ENCODE peak calls at places on chromosomes 6 and 20, in nine cellular contexts. N is Calu3; Q is MG63; S is stimulated activated CD4-positive, alpha-beta T cell treated with anti-CD3 and anti-CD28 coated beads, Interleukin-12 subunit alpha, Interleukin-12 subunit beta, amount 100 ng/mL, for 4 hours; Y is AG08396; P is SW480; K is thoracic aorta; W is iPS DF 19.7; C is NCI-H1092 treated with DMSO at 0.1 percent for 48 hours. V is an unnamed sample.

GRCh38 chr20:38435555-38435939 is 419 bp upstream of the SNHG17 start:
- DNase-seq in N (no peak), Q (peak), S (no peak), Y (no peak), P (no peak), K (no peak), W (no peak), C (no peak), V (no peak)

GRCh38 chr20:1328680-1329330 is at the start of gene SDCBP2:
- DNase-seq in N (peak), Q (no peak), S (no peak), Y (no peak), P (peak), K (no peak), W (no peak), C (no peak), V (peak)

GRCh38 chr6:115914098-115914497 is 146.6 kb downstream of the FRK start:
- DNase-seq in N (no peak), Q (no peak), S (no peak), Y (no peak), P (no peak), K (no peak), W (no peak), C (no peak), V (no peak)

GRCh38 chr20:33474963-33475362 is 14.9 kb upstream of the CBFA2T2 start:
- DNase-seq in N (no peak), Q (no peak), S (no peak), Y (no peak), P (no peak), K (no peak), W (no peak), C (no peak), V (no peak)

GRCh38 chr20:58717278-58718091 is 24.9 kb downstream of the NPEPL1 start:
- DNase-seq in N (no peak), Q (no peak), S (no peak), Y (peak), P (no peak), K (no peak), W (no peak), C (no peak), V (peak)

GRCh38 chr6:26553739-26554668 is 15.8 kb downstream of the HMGN4 start:
- DNase-seq in N (peak), Q (peak), S (peak), Y (peak), P (peak), K (peak), W (no peak), C (peak), V (peak)

GRCh38 chr6:14228571-14228970 is 111.0 kb downstream of the CD83 start:
- DNase-seq in N (no peak), Q (peak), S (peak), Y (peak), P (no peak), K (no peak), W (no peak), C (no peak), V (no peak)

GRCh38 chr6:44178424-44179071 is 19.9 kb downstream of the CAPN11 start:
- DNase-seq in N (no peak), Q (no peak), S (no peak), Y (no peak), P (no peak), K (no peak), W (no peak), C (no peak), V (no peak)

GRCh38 chr6:111591370-111591900 is 14.2 kb downstream of the TRAF3IP2 start:
- DNase-seq in N (peak), Q (peak), S (no peak), Y (peak), P (peak), K (peak), W (no peak), C (no peak), V (peak)

GRCh38 chr6:126268087-126268486 is 71.8 kb upstream of the CENPW start:
- DNase-seq in N (no peak), Q (no peak), S (no peak), Y (no peak), P (no peak), K (no peak), W (no peak), C (no peak), V (no peak)

GRCh38 chr20:43463864-43464785 is 6.4 kb downstream of the SRSF6 start:
- DNase-seq in N (no peak), Q (no peak), S (no peak), Y (no peak), P (no peak), K (no peak), W (no peak), C (no peak), V (no peak)

GRCh38 chr6:129624488-129624887 is 85.5 kb downstream of the ARHGAP18 start:
- DNase-seq in N (no peak), Q (no peak), S (no peak), Y (no peak), P (no peak), K (no peak), W (no peak), C (no peak), V (no peak)

GRCh38 chr6:2630362-2630761 is 120.4 kb downstream of the MYLK4 start:
- DNase-seq in N (peak), Q (peak), S (no peak), Y (peak), P (peak), K (no peak), W (no peak), C (no peak), V (no peak)

GRCh38 chr6:166490671-166491500 is 95.6 kb downstream of the RAMACL start:
- DNase-seq in N (peak), Q (no peak), S (no peak), Y (no peak), P (no peak), K (no peak), W (no peak), C (peak), V (no peak)

GRCh38 chr6:145148392-145149175 is 586.7 kb downstream of the EPM2A start:
- DNase-seq in N (peak), Q (peak), S (no peak), Y (peak), P (peak), K (no peak), W (no peak), C (no peak), V (no peak)

GRCh38 chr6:126548301-126548700 is 208.4 kb downstream of the CENPW start:
- DNase-seq in N (no peak), Q (no peak), S (no peak), Y (no peak), P (no peak), K (no peak), W (no peak), C (no peak), V (no peak)

GRCh38 chr6:11366183-11366933 is 133.9 kb upstream of the NEDD9 start:
- DNase-seq in N (no peak), Q (no peak), S (peak), Y (no peak), P (no peak), K (no peak), W (no peak), C (no peak), V (no peak)

GRCh38 chr6:135163440-135163738 is 17.7 kb upstream of the MYB start:
- DNase-seq in N (no peak), Q (no peak), S (peak), Y (no peak), P (no peak), K (no peak), W (no peak), C (no peak), V (no peak)

GRCh38 chr6:10412165-10412947 is 2.5 kb downstream of the TFAP2A start:
- DNase-seq in N (peak), Q (peak), S (no peak), Y (peak), P (peak), K (no peak), W (no peak), C (peak), V (peak)